ENCODE peak calls at places on chromosomes 13 and 19, in seven cellular contexts. R, P, W, G, F, Y and J are unnamed samples.

GRCh38 chr19:4866595-4867424 is 657 bp downstream of the PLIN3 start:
- DNase-seq in R (no peak), P (no peak), W (peak; percentile 85), G (peak; percentile 79), F (peak; percentile 42), Y (peak; percentile 76), J (peak; percentile 63)

GRCh38 chr13:76925115-76925514 is 23.2 kb upstream of the ACOD1 start:
- DNase-seq in R (no peak), P (no peak), W (no peak), G (no peak), F (peak; percentile 4), Y (no peak), J (no peak)

GRCh38 chr13:43229506-43229905 is 206.1 kb downstream of the DNAJC15 start:
- DNase-seq in R (no peak), P (no peak), W (peak; percentile 68), G (no peak), F (peak; percentile 47), Y (no peak), J (no peak)

GRCh38 chr13:32902898-32903297 is 113.3 kb upstream of the KL start:
- DNase-seq in R (no peak), P (no peak), W (peak; percentile 83), G (peak; percentile 28), F (no peak), Y (no peak), J (no peak)

GRCh38 chr19:11227201-11227886 is 12.1 kb upstream of the ANGPTL8 start:
- DNase-seq in R (no peak), P (peak; percentile 62), W (peak; percentile 24), G (peak; percentile 95), F (peak; percentile 42), Y (no peak), J (peak; percentile 67)

GRCh38 chr19:3821857-3822364 is 35.7 kb upstream of the MATK start:
- DNase-seq in R (peak; percentile 66), P (peak; percentile 40), W (peak; percentile 53), G (peak; percentile 86), F (peak; percentile 29), Y (peak; percentile 51), J (peak; percentile 58)

GRCh38 chr13:22325761-22326160 is 654.9 kb downstream of the FGF9 start:
- DNase-seq in R (no peak), P (no peak), W (no peak), G (peak; percentile 67), F (no peak), Y (no peak), J (no peak)

GRCh38 chr13:100674848-100675659 is 459 bp upstream of the TMTC4 start:
- DNase-seq in R (peak; percentile 99), P (peak; percentile 92), W (peak; percentile 98), G (peak; percentile 98), F (peak; percentile 94), Y (peak; percentile 98), J (peak; percentile 89)

GRCh38 chr19:47610546-47610894 is 1.6 kb downstream of the BICRA start:
- DNase-seq in R (no peak), P (no peak), W (peak; percentile 11), G (no peak), F (no peak), Y (no peak), J (no peak)

GRCh38 chr13:50123862-50124535 is 108.8 kb downstream of the KCNRG start:
- DNase-seq in R (peak; percentile 53), P (peak; percentile 84), W (peak; percentile 97), G (peak; percentile 89), F (peak; percentile 84), Y (peak; percentile 86), J (no peak)

GRCh38 chr13:21330126-21330861 is 128.8 kb downstream of the ZDHHC20 start:
- DNase-seq in R (peak; percentile 74), P (no peak), W (no peak), G (no peak), F (no peak), Y (no peak), J (no peak)

GRCh38 chr13:91361755-91362271 is 14.3 kb downstream of the MIR17HG start:
- DNase-seq in R (no peak), P (no peak), W (no peak), G (no peak), F (no peak), Y (no peak), J (peak; percentile 43)

GRCh38 chr13:74586839-74587238 is 452.6 kb upstream of the KLF12 start:
- DNase-seq in R (no peak), P (no peak), W (no peak), G (no peak), F (peak; percentile 59), Y (no peak), J (no peak)

GRCh38 chr13:99589575-99589974 is 88.3 kb downstream of the TM9SF2 start:
- DNase-seq in R (no peak), P (no peak), W (no peak), G (no peak), F (no peak), Y (no peak), J (no peak)
- H3K9me2 ChIP-seq in R (no peaks in the 10 kb centered on the region), P (no peaks in the 10 kb centered on the region), W (no peaks in the 10 kb centered on the region), G (no peaks in the 10 kb centered on the region), F (no peaks in the 10 kb centered on the region), Y (no peaks in the 10 kb centered on the region), J (no peaks in the 10 kb centered on the region)

DNA sequence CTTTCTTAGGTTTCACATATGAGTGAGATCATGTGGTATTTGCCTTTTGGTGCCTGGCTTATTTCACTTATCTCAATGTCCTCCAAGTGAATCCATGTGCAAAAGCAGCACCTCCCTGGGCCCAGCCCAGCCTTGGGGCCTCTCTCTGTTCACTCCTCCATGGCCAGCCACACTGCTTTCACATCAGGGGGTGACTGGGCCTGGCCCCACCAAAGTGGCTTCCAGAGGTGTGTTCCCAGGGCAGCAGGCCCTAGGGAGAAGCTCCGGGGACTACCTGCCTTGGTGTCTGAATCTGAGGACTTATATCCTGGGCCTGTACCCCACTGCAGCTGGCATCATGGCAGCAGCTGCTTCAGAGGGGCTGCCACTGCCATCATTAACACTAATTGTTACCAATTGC is 829.9 kb upstream of the SLITRK5 start:
- DNase-seq in R (no peak), P (no peak), W (no peak), G (no peak), F (no peak), Y (no peak), J (no peak)
- H3K4me3 ChIP-seq in R (no peak overlapping the region), P (no peak overlapping the region), W (no peak overlapping the region), G (no peak overlapping the region), F (no peak overlapping the region), Y (no peak overlapping the region), J (no peak overlapping the region)

DNA sequence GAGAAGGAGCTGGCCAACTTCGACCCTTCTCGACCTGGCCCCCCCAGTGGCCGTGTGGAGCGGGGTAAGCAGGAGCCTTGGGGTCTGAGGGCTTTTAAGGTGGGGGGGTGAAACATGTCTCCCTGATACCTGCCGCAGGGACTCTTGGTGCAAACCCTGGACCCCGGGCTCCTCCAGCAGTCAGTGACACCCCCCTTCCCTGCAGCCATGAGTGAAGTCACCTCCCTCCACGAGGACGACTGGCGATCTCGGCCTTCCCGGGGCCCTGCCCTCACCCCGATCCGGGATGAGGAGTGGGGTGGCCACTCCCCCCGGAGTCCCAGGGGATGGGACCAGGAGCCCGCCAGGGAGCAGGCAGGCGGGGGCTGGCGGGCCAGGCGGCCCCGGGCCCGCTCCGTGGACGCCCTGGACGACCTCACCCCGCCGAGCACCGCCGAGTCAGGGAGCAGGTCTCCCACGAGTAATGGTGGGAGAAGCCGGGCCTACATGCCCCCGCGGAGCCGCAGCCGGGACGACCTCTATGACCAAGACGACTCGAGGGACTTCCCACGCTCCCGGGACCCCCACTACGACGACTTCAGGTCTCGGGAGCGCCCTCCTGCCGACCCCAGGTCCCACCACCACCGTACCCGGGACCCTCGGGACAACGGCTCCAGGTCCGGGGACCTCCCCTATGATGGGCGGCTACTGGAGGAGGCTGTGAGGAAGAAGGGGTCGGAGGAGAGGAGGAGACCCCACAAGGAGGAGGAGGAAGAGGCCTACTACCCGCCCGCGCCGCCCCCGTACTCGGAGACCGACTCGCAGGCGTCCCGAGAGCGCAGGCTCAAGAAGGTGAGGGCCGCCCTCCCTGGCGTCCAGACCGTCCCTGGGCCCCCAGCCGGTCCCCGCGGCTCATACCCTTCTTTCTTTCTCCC is 1.6 kb upstream of the USF2 start:
- DNase-seq in R (peak; percentile 37), P (no peak), W (peak; percentile 68), G (peak; percentile 63), F (peak; percentile 12), Y (peak; percentile 69), J (peak; percentile 58)
- H3K9me2 ChIP-seq in R (no peaks in the 10 kb centered on the region), P (no peaks in the 10 kb centered on the region), W (no peaks in the 10 kb centered on the region), G (no peaks in the 10 kb centered on the region), F (no peaks in the 10 kb centered on the region), Y (no peaks in the 10 kb centered on the region), J (no peaks in the 10 kb centered on the region)

DNA sequence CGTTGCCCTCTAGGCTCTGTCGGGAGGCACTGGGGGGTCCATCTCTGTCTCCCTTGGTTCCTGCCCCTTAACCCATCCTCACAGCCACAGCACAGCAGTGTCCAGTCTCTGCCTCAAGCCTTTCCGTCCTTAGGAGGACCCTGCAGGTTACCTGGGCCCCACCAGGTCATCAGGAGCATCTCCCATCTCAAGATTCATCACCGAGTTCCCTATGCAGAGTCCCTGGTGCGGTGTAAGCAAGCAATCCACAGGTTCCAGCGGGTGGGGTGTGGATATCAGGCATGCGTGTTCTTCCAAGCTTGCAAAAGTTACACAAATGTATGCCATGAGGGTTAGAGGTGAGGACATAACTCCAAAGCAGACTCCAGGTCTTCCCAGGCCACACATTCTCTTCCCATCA is 20.9 kb upstream of the GAS6 start:
- DNase-seq in R (no peak), P (no peak), W (no peak), G (no peak), F (no peak), Y (no peak), J (no peak)
- H3K4me3 ChIP-seq in R (no peak overlapping the region), P (no peak overlapping the region), W (no peak overlapping the region), G (no peak overlapping the region), F (no peak overlapping the region), Y (no peak overlapping the region), J (no peak overlapping the region)

GRCh38 chr19:41434450-41434849 is 5.3 kb downstream of the DMAC2 start:
- DNase-seq in R (no peak), P (no peak), W (no peak), G (no peak), F (no peak), Y (no peak), J (no peak)

GRCh38 chr19:41441321-41441945 is 1.5 kb upstream of the ERICH4 start:
- DNase-seq in R (no peak), P (no peak), W (no peak), G (no peak), F (no peak), Y (no peak), J (no peak)

GRCh38 chr19:41436664-41436951 is 3.1 kb downstream of the DMAC2 start:
- DNase-seq in R (no peak), P (no peak), W (no peak), G (no peak), F (no peak), Y (no peak), J (no peak)

GRCh38 chr19:41439441-41440222 is at the start of gene DMAC2:
- DNase-seq in R (peak; percentile 99), P (peak; percentile 99), W (peak; percentile 100), G (peak; percentile 100), F (peak; percentile 97), Y (peak; percentile 99), J (peak; percentile 100)

DNA sequence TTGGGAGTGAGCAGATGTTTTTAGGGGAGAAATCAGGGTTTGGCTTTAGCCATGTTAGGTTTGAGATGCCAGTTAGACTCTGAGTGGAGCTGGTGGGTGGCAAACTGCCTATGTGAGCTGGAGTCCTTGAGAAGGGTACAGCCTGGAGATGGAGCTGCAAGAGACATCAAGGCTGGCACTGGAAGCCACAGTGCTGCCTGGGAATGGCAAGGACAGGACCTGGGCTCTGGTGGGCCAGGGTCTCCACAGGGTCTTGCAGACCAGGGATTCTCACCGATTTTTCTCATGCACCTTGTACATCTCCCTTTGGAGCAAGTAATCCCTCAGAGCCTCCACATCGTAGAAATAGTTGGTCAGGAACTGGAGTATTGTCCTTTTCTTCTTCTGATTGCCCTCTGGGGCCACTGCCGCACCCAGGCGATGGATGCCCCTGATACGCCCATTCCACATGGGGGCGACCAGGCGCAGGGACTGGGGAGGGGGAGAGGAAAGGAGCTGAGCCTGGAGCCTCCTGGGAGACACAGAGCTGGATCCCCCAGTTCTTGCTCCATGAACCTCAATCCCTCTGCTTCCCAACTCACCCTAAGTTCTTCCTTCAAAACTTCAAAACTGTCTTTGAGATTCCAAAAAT is 1.7 kb downstream of the DMAC2 start:
- DNase-seq in R (no peak), P (no peak), W (no peak), G (no peak), F (no peak), Y (no peak), J (no peak)
- H3K9me2 ChIP-seq in R (no peaks in the 10 kb centered on the region), P (no peaks in the 10 kb centered on the region), W (no peaks in the 10 kb centered on the region), G (no peaks in the 10 kb centered on the region), F (no peaks in the 10 kb centered on the region), Y (no peaks in the 10 kb centered on the region), J (no peaks in the 10 kb centered on the region)